ENCODE peak calls at places on chromosomes 2 and 18, in five cellular contexts. A is GM23248, I is fibroblast of lung, B is hepatocyte, T is HepG2. O is an unnamed sample.

GRCh38 chr2:25757906-25758305 is 84.5 kb upstream of the DTNB start:
- DNase-seq in T (no peak), I (no peak), A (no peak), B (peak; percentile 30), O (no peak)

GRCh38 chr2:223976635-223977226 is 19.5 kb downstream of the MRPL44 start:
- DNase-seq in T (no peak), A (peak; percentile 61), B (no peak), I (peak; percentile 86), O (no peak)

GRCh38 chr2:224055101-224055500 is 16.0 kb upstream of the SERPINE2 start:
- DNase-seq in T (no peak), I (no peak), A (no peak), B (no peak), O (no peak)

GRCh38 chr18:9673296-9674251 is 34.5 kb upstream of the RAB31 start:
- DNase-seq in T (peak; percentile 86), A (peak; percentile 85), I (peak; percentile 61), B (peak; percentile 79), O (peak; percentile 57)

GRCh38 chr2:240916571-240917008 is 10.5 kb downstream of the CROCC2 start:
- DNase-seq in T (no peak), I (peak; percentile 83), B (peak; percentile 79), A (peak; percentile 97), O (peak; percentile 65)

GRCh38 chr2:74917702-74918619 is 40.5 kb upstream of the POLE4 start:
- DNase-seq in I (peak; percentile 63), B (peak; percentile 51), T (peak; percentile 91), A (peak; percentile 91), O (no peak)

GRCh38 chr2:238558456-238559099 is 131.9 kb downstream of the ASB1 start:
- DNase-seq in B (no peak), A (no peak), I (no peak), T (no peak), O (no peak)

GRCh38 chr18:9787126-9787525 is 79.0 kb downstream of the RAB31 start:
- DNase-seq in A (no peak), B (no peak), T (no peak), I (no peak), O (no peak)

GRCh38 chr2:142536501-142536900 is 341.0 kb upstream of the KYNU start:
- DNase-seq in I (peak; percentile 21), A (no peak), T (no peak), B (no peak), O (no peak)

GRCh38 chr2:69222984-69223658 is 163.9 kb downstream of the GFPT1 start:
- DNase-seq in I (peak; percentile 43), B (no peak), A (peak; percentile 52), T (no peak), O (no peak)

GRCh38 chr18:75276813-75277628 is 66.4 kb downstream of the TSHZ1 start:
- DNase-seq in B (no peak), A (peak; percentile 77), I (peak; percentile 82), T (no peak), O (no peak)

GRCh38 chr2:69563021-69563420 is 80.5 kb downstream of the AAK1 start:
- DNase-seq in I (no peak), T (no peak), B (no peak), A (peak; percentile 22), O (no peak)

GRCh38 chr2:72144746-72145657 is 2.7 kb downstream of the CYP26B1 start:
- DNase-seq in I (no peak), B (peak; percentile 58), T (peak; percentile 24), A (peak; percentile 55), O (peak; percentile 89)

GRCh38 chr2:9139491-9140443 is 66.8 kb upstream of the ASAP2 start:
- DNase-seq in T (peak; percentile 52), B (peak; percentile 86), A (peak; percentile 72), I (peak; percentile 44), O (peak; percentile 84)

GRCh38 chr2:8456149-8457091 is 225.4 kb upstream of the ID2 start:
- DNase-seq in T (no peak), I (no peak), A (no peak), B (no peak), O (no peak)

GRCh38 chr2:147297820-147298219 is 547.0 kb upstream of the ACVR2A start:
- DNase-seq in I (no peak), T (no peak), B (no peak), A (no peak), O (no peak)

GRCh38 chr2:19540739-19541503 is 182.5 kb upstream of the OSR1 start:
- DNase-seq in A (peak; percentile 95), I (peak; percentile 86), B (peak; percentile 24), T (no peak), O (no peak)

DNA sequence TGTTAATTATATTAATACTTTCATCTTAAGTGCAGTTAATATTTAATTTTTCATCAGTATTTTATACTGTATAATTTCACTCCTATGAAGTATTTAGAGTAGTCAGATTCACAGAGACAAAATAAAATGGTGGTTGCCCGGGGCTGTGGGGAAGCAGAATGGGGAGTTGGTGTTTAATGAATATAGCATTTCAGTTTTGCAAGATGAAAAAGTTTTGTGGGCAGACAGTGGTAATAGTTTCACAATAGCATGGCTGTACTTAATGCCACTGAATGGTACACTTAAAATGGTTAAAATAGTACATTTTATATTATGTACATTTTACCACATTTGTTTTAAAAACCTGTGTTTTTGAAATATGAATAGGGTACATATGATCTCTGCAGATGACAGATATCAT is 31.2 kb downstream of the CFAP221 start:
- DNase-seq in T (no peak), A (no peak), I (no peak), B (no peak), O (no peak)
- H3K27ac ChIP-seq in T (no peak overlapping the region), A (no peak overlapping the region), I (no peak overlapping the region), B (no peak overlapping the region), O (no peak overlapping the region)

GRCh38 chr2:197208029-197208428 is 102.6 kb downstream of the ANKRD44 start:
- DNase-seq in A (no peak), I (no peak), T (no peak), B (no peak), O (no peak)

GRCh38 chr2:197209274-197209673 is 101.3 kb downstream of the ANKRD44 start:
- DNase-seq in T (no peak), A (no peak), I (peak; percentile 24), B (no peak), O (no peak)

GRCh38 chr2:197209742-197210408 is 100.7 kb downstream of the ANKRD44 start:
- DNase-seq in T (no peak), B (peak; percentile 26), I (peak; percentile 88), A (no peak), O (no peak)

GRCh38 chr2:197207608-197208007 is 103.0 kb downstream of the ANKRD44 start:
- DNase-seq in T (no peak), I (no peak), A (no peak), B (no peak), O (no peak)

DNA sequence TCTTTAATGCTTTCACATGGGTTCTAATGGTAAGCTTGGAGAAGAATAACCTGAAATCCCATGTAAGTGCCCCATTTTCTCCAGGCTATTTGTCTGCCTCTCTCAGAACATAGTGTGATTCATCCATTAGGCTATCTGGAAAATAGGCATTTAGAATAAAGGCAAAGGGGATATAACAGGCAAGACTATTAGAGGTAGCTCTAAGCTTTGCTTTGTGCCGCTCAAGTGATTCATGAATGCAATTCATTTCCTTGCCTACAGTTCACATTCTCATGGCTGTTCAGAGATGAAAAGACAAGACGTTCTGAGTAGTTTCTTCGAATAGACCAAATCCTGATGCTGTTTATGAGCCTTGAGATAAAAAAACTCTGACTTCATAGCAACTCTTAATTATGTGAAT is 101.7 kb downstream of the ANKRD44 start:
- DNase-seq in I (peak; percentile 51), B (no peak), A (peak; percentile 14), T (no peak), O (no peak)
- H3K27me3 ChIP-seq in I (no peaks in the 10 kb centered on the region), B (no peaks in the 10 kb centered on the region), A (no peaks in the 10 kb centered on the region), T (peaks cover 6% of the 10 kb centered on the region), O (no peaks in the 10 kb centered on the region)

DNA sequence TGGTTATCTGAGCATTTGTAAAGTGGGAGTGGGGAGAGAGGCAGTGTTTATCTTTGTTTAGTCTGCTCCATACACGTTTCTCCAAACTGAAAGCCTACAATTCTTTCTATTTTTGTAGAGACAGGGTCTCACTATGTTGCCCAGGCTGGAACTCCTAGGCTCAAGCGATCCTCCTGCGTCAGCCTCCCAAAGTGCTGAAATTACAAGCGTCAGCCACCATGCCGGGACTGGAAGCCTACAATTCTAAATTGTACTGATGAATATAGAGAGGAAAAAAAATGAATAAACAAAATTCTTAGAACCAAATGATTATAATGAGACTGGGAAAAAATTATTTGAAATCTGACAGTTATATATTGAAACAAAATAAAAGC is 1.4 kb upstream of the ZFAND2B start:
- DNase-seq in A (no peak), B (no peak), I (no peak), T (no peak), O (no peak)
- H4K20me1 ChIP-seq in A (no peaks in the 10 kb centered on the region), B (peaks cover 3% of the 10 kb centered on the region), I (no peaks in the 10 kb centered on the region), T (no peaks in the 10 kb centered on the region), O (no peaks in the 10 kb centered on the region)

GRCh38 chr2:66862871-66863650 is 428.1 kb downstream of the MEIS1 start:
- DNase-seq in B (no peak), I (peak; percentile 79), A (peak; percentile 83), T (no peak), O (no peak)
- H3K27ac ChIP-seq in B (peak overlapping the region; percentile 18), I (peak overlapping the region; percentile 82), A (peak overlapping the region; percentile 82), T (no peak overlapping the region), O (no peak overlapping the region)

O was measured in H9.